ENCODE peak calls at places on chromosomes 16 and 17, in five cellular contexts. P is HFF-Myc, V is gastrocnemius medialis, R is AG04450, M is sigmoid colon. S is an unnamed sample.
A peak's percentile ranks its signal among the peaks of the same experiment; 100 is the strongest.

GRCh38 chr16:86212706-86213426 is 297.5 kb upstream of the FOXF1 start:
- DNase-seq in P (no peak), V (no peak), R (no peak), M (peak; percentile 39), S (no peak)

GRCh38 chr17:28110184-28110583 is 67.7 kb downstream of the NLK start:
- DNase-seq in P (no peak), V (no peak), R (no peak), M (no peak), S (no peak)

GRCh38 chr16:1543085-1543896 is 9.8 kb downstream of the TMEM204 start:
- DNase-seq in P (peak; percentile 61), V (peak; percentile 21), R (no peak), M (peak; percentile 80), S (peak; percentile 85)

GRCh38 chr16:31502981-31503380 is 5.2 kb downstream of the RUSF1 start:
- DNase-seq in P (no peak), V (no peak), R (no peak), M (no peak), S (no peak)

GRCh38 chr17:51682115-51682514 is 421.8 kb downstream of the UTP18 start:
- DNase-seq in P (no peak), V (no peak), R (no peak), M (no peak), S (no peak)

GRCh38 chr16:23865853-23866252 is 30.1 kb downstream of the PRKCB start:
- DNase-seq in P (no peak), V (no peak), R (no peak), M (no peak), S (no peak)

GRCh38 chr17:32141690-32142037 is 638 bp upstream of the RHOT1 start:
- DNase-seq in P (no peak), V (no peak), R (no peak), M (no peak), S (no peak)

GRCh38 chr16:6012716-6013115 is 915.1 kb upstream of the EEF2KMT start:
- DNase-seq in P (no peak), V (no peak), R (no peak), M (no peak), S (no peak)

GRCh38 chr17:63491976-63492575 is 15.2 kb downstream of the ACE start:
- DNase-seq in P (no peak), V (no peak), R (no peak), M (no peak), S (no peak)

GRCh38 chr17:7885357-7886226 is 3.0 kb upstream of the CHD3 start:
- DNase-seq in P (no peak), V (no peak), R (no peak), M (peak; percentile 80), S (peak; percentile 52)

GRCh38 chr16:50272111-50272571 is 5.8 kb downstream of the ADCY7 start:
- DNase-seq in P (no peak), V (no peak), R (no peak), M (peak; percentile 60), S (no peak)

GRCh38 chr17:49089094-49089493 is 43.5 kb upstream of the B4GALNT2 start:
- DNase-seq in P (no peak), V (no peak), R (no peak), M (no peak), S (no peak)

GRCh38 chr17:21688293-21688949 is 3.9 kb upstream of the KCNJ18 start:
- DNase-seq in P (no peak), V (no peak), R (no peak), M (no peak), S (no peak)

GRCh38 chr16:68596266-68596665 is 48.8 kb upstream of the CDH3 start:
- DNase-seq in P (no peak), V (no peak), R (no peak), M (no peak), S (no peak)

GRCh38 chr16:57863434-57864160 is 61.3 kb upstream of the KIFC3 start:
- DNase-seq in P (peak; percentile 51), V (peak; percentile 38), R (peak; percentile 45), M (peak; percentile 83), S (peak; percentile 75)
- TF ChIP-seq CTCF in P (peak; percentile 65), V (peak; percentile 62), R (peak; percentile 75), M (peak; percentile 33), S (peak; percentile 38)

DNA sequence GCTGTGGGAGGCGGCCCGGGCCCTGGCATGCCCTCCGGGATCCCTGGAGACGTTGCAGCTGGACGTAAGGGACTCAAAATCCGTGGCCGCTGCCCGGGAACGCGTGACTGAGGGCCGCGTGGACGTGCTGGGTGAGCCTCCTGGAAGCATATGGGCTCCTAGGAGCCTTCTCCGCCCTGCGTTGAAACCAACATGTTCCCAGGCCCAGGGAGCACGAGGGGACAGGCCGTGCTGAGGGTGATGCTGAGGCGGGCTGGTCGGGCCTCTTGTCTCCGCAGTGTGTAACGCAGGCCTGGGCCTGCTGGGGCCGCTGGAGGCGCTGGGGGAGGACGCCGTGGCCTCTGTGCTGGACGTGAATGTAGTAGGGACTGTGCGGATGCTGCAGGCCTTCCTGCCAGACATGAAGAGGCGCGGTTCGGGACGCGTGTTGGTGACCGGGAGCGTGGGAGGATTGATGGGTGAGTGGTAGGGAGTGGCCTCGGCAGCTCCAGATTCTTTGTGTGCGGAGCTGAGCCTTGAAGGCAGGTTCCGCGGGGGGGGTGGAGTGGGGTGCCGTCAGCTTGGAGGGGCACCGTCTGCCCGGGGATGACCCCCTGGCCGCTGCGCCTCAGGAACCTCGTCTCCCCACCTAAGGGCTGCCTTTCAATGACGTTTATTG is 567 bp downstream of the HSD17B1 start:
- DNase-seq in P (no peak), V (no peak), R (no peak), M (no peak), S (no peak)
- H3K4me3 ChIP-seq in P (peak overlapping the region; percentile 72), V (peak overlapping the region; percentile 73), R (peak overlapping the region; percentile 90), M (peak overlapping the region; percentile 75), S (peak overlapping the region; percentile 69)

DNA sequence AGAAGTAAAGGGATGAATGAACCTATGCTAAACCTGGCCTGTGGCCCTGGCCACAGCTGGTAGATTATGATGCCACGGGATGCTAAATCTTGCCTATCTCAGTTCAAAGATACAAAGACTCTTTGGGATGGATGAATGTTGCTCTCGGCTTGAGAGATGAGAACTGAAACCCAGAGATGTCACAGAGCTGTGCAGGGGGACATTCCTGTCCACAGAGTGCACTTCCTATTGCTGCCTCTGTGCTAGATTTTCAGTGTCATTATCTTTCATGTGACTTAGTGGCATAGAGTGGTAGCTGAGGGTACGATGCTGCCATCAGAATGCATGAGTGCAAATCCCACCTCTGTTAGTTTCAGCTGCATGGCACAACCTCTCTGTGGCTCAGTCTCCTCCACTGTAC is 2.3 kb upstream of the MT1M start:
- DNase-seq in P (no peak), V (no peak), R (no peak), M (no peak), S (no peak)
- TF ChIP-seq CTCF in P (no peak), V (no peak), R (no peak), M (no peak), S (no peak)

GRCh38 chr17:44137891-44138709 is 3.6 kb upstream of the HROB start:
- DNase-seq in P (peak; percentile 95), V (peak; percentile 49), R (peak; percentile 98), M (peak; percentile 94), S (peak; percentile 97)
- H3K4me3 ChIP-seq in P (peak overlapping the region; percentile 26), V (no peak overlapping the region), R (peak overlapping the region; percentile 45), M (no peak overlapping the region), S (no peak overlapping the region)

DNA sequence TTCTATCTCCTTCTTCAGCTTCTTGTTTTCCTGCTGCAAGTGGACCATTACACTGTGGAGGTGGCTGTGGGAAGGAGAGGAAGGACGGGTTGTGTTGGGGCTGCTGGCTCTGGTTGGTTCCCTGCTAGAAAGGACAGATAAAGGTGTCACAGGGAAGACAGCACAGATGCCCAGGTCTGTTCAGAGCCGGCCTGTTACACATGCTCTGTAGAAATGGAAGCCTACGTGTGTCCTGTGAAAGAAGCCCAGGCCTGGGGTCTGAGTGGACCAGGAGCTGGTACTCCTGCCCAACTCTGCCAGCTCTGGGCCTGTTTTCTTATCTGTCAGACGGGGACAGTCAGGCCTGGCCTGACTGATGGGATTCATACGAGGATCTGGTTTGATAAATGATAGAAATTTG is 26.4 kb downstream of the DHX38 start:
- DNase-seq in P (no peak), V (no peak), R (no peak), M (no peak), S (no peak)
- TF ChIP-seq CTCF in P (no peak), V (no peak), R (no peak), M (no peak), S (no peak)

GRCh38 chr16:71514476-71514875 is 11.8 kb upstream of the CHST4 start:
- DNase-seq in P (no peak), V (no peak), R (no peak), M (no peak), S (no peak)
- H3K4me3 ChIP-seq in P (no peak overlapping the region), V (no peak overlapping the region), R (no peak overlapping the region), M (no peak overlapping the region), S (no peak overlapping the region)

S was measured in adrenal gland.